ENCODE peak calls at places on chromosome 9, in four cellular contexts. One of them, this sample, is unnamed.

GRCh38 chr9:79001012-79001411 is 570.8 kb upstream of the TLE4 start:
- DNase-seq in ovary: no peak
- DNase-seq in A549: no peak
- DNase-seq in transverse colon: no peak
- DNase-seq in this sample: no peak

GRCh38 chr9:137221477-137222111 is 446 bp downstream of the RNF208 start:
- DNase-seq in ovary: no peak
- DNase-seq in A549: no peak
- DNase-seq in transverse colon: no peak
- DNase-seq in this sample: no peak

GRCh38 chr9:131012396-131012917 is 3.5 kb downstream of the LAMC3 start:
- DNase-seq in ovary: no peak
- DNase-seq in A549: no peak
- DNase-seq in transverse colon: no peak
- DNase-seq in this sample: no peak

GRCh38 chr9:105050296-105050695 is 122.3 kb upstream of the ABCA1 start:
- DNase-seq in ovary: no peak
- DNase-seq in A549: no peak
- DNase-seq in transverse colon: no peak
- DNase-seq in this sample: no peak

GRCh38 chr9:94611638-94612068 is 18.0 kb upstream of the FBP2 start:
- DNase-seq in ovary: no peak
- DNase-seq in A549: no peak
- DNase-seq in transverse colon: no peak
- DNase-seq in this sample: no peak

GRCh38 chr9:18463991-18464390 is 10.0 kb upstream of the ADAMTSL1 start:
- DNase-seq in ovary: no peak
- DNase-seq in A549: no peak
- DNase-seq in transverse colon: no peak
- DNase-seq in this sample: no peak

GRCh38 chr9:36401179-36401740 is 1.2 kb upstream of the RNF38 start:
- DNase-seq in ovary: no peak
- DNase-seq in A549: no peak
- DNase-seq in transverse colon: peak; percentile 79
- DNase-seq in this sample: no peak

GRCh38 chr9:111068816-111069215 is 30.5 kb upstream of the LPAR1 start:
- DNase-seq in ovary: no peak
- DNase-seq in A549: no peak
- DNase-seq in transverse colon: no peak
- DNase-seq in this sample: no peak

GRCh38 chr9:81636280-81636653 is 53.1 kb downstream of the TLE1 start:
- DNase-seq in ovary: no peak
- DNase-seq in A549: no peak
- DNase-seq in transverse colon: no peak
- DNase-seq in this sample: no peak

GRCh38 chr9:81634437-81634836 is 54.9 kb downstream of the TLE1 start:
- DNase-seq in ovary: no peak
- DNase-seq in A549: peak; percentile 34
- DNase-seq in transverse colon: no peak
- DNase-seq in this sample: no peak

GRCh38 chr9:81634915-81635516 is 54.3 kb downstream of the TLE1 start:
- DNase-seq in ovary: no peak
- DNase-seq in A549: peak; percentile 35
- DNase-seq in transverse colon: no peak
- DNase-seq in this sample: no peak

GRCh38 chr9:81637276-81637675 is 52.1 kb downstream of the TLE1 start:
- DNase-seq in ovary: no peak
- DNase-seq in A549: no peak
- DNase-seq in transverse colon: no peak
- DNase-seq in this sample: no peak

DNA sequence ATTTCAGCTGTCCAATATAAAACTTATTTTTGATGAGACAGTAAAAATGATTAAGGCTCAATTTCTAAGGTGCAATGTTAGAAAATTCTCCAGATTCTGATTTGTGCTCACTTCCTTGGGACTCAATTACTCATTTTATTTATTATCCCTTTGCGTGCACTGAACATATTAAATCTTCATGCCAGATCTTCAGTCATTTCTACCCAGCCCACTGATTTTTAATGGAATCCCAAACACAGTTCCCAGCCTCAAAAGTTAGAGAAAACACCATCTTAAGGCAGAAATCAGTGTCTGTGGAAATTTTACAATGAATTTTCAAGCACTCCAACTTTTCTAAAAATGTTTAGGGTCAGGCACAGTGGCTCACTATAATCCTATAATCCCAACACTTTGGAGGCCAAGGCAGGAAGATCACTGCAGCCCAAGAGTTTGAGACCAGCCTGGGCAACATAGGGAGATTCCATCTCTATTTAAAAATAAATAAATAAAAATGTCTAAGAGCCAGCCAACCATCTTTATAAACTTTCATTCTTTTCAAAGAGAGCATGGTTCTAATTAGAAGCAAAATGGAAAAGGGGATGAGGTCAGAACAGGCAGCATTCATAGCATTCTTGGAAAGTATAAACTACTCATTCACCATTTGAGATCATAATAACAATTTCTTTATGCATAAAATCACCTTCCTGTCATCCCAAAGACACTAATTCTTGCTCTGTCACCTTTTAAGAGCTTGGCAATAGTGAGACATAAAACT is 53.6 kb downstream of the TLE1 start:
- DNase-seq in ovary: no peak
- DNase-seq in A549: no peak
- DNase-seq in transverse colon: no peak
- DNase-seq in this sample: no peak
- TF ChIP-seq EP300 in ovary: no peak
- TF ChIP-seq EP300 in A549: no peak
- TF ChIP-seq EP300 in transverse colon: no peak
- TF ChIP-seq EP300 in this sample: no peak

DNA sequence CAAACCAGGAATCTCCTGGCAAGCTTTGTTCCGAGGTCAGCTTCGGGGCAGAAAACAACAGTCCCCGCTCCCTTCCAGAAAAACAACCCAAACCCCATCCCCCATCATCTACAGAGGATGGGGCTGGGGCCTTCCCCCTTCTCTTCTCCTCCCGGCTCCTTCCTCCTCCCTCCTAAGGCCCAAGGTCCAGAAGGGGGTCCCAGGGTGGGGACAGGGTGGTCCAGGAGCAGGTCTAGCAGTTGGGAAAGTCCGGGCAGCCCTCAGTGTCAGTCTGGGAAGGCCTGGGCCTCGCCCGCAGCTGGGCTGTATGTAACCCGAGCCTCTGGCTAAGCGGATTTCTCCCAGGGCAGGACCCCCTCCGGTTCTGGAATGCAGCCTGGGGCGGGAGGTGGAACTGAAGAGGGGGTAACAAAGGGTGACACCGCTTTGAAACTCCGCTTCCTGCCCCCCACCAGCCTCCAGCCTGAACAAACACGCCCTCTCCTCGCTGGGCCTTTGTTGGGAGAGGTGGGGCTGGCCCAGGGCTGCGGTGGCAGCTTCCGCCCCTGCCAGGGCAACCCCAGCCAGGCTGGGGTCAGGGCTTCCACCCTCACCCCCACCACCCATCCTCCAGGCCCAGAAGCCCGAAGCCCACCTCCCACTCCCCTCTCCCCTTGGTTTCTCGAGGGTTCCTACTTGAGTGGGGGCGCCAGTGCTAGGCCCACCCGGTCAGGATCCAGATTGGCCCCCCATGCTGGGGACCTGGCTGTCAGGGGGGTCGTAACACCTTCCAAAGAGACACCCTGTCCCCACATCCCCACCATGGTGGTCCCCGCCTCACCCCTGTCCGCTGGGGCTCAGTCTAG is 63.5 kb downstream of the C9orf50 start:
- DNase-seq in ovary: peak; percentile 88
- DNase-seq in A549: peak; percentile 92
- DNase-seq in transverse colon: no peak
- DNase-seq in this sample: no peak
- TF ChIP-seq EP300 in ovary: no peak
- TF ChIP-seq EP300 in A549: peak; percentile 96
- TF ChIP-seq EP300 in transverse colon: no peak
- TF ChIP-seq EP300 in this sample: no peak

DNA sequence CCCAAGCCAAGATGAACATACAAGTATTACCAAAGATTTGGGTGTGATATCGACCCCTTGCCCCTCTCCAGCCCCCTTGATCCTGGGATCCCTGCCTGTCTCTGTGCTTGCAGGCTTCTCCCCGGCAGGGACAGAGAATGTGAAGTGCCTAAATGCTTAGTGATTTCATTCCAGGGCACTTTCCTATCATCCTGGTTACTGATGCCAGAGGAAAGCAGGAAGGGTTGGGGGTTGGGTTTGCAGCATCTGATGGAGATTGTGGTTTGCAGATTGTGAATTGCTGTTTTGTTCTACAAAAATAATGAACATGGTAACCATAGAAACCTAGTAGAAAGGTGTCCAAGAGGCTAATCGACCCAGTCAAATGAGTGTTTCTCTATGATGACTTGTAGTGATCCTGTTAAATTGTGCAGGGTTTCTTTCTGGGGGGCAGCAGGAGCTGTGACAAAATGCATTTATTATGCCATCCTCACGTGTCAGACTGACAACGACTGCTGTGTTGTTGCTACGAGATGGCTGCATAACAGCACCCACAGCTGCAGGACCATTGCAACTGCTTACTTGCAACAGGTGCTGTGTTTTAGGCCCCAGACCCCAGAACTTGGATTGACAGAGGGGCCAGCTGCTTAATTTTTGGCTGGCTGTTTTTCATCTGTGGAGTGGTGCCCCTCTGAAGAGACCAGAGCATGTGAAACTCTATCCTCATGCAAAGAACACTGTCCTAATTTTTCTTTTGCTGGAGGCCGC is 397.7 kb downstream of the GADD45G start:
- DNase-seq in ovary: no peak
- DNase-seq in A549: no peak
- DNase-seq in transverse colon: no peak
- DNase-seq in this sample: no peak
- TF ChIP-seq EP300 in ovary: no peak
- TF ChIP-seq EP300 in A549: no peak
- TF ChIP-seq EP300 in transverse colon: no peak
- TF ChIP-seq EP300 in this sample: no peak

GRCh38 chr9:99967457-99967856 is 61.0 kb downstream of the STX17 start:
- DNase-seq in ovary: no peak
- DNase-seq in A549: no peak
- DNase-seq in transverse colon: no peak
- DNase-seq in this sample: no peak

GRCh38 chr9:99966001-99966400 is 59.5 kb downstream of the STX17 start:
- DNase-seq in ovary: no peak
- DNase-seq in A549: no peak
- DNase-seq in transverse colon: no peak
- DNase-seq in this sample: no peak

GRCh38 chr9:99964336-99964735 is 57.9 kb downstream of the STX17 start:
- DNase-seq in ovary: no peak
- DNase-seq in A549: no peak
- DNase-seq in transverse colon: no peak
- DNase-seq in this sample: no peak

GRCh38 chr9:99970481-99970880 is 64.0 kb downstream of the STX17 start:
- DNase-seq in ovary: no peak
- DNase-seq in A549: no peak
- DNase-seq in transverse colon: no peak
- DNase-seq in this sample: no peak

DNA sequence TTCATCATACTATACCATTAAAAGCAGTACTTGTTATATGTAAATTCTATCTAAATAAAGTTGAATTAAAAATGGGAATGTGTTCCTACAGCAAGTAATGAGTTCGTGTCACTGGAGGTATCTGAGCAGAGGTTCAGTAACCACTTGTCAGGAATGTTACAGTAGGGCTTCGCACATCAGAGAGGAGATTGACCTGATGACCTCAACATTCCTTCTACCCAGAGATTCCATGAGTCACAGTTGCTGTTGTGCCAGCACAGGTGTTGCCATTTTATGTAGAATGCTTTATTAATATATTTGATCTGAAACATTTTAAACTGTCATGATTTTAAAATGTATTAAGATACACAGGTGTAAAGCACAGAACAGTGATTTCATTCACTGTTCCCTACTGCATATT is 60.3 kb downstream of the STX17 start:
- DNase-seq in ovary: no peak
- DNase-seq in A549: peak; percentile 35
- DNase-seq in transverse colon: no peak
- DNase-seq in this sample: no peak
- TF ChIP-seq EP300 in ovary: no peak
- TF ChIP-seq EP300 in A549: no peak
- TF ChIP-seq EP300 in transverse colon: no peak
- TF ChIP-seq EP300 in this sample: no peak

DNA sequence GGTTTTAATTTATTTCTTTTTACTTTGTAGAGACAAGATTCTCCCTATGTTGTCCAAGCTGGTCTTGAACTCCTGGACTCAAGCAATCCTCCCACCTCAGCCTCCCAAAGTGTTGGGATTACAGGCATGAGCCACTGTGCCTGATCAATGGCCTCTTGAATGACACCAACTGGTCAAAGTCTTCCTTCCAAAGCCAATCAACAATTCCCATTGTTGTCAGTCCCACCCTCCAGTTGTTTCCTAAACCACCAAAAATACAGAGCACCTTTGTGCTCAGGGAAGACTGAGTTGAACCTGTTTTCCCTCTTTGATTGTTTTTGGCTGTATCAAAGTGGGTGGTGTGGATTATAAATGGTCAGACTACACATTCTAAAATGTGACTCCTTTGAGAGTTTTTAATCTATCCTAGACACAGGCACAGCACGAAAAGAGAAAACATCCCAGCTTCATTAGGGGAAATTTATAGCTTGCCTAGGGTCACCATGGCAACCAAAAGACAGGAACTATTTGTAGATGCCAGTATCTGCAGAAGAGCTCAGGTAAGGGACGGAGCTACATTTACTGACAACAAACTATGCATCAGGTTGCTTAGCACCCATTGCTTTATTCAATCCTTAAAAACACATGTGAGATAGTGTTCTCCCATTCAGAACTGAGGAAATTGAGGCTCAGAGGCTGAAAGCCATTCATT is 27.6 kb upstream of the ATP6V1G1 start:
- DNase-seq in ovary: no peak
- DNase-seq in A549: no peak
- DNase-seq in transverse colon: no peak
- DNase-seq in this sample: no peak
- TF ChIP-seq EP300 in ovary: no peak
- TF ChIP-seq EP300 in A549: no peak
- TF ChIP-seq EP300 in transverse colon: no peak
- TF ChIP-seq EP300 in this sample: no peak

This sample was measured in tibial nerve.